ENCODE peak calls at places on chromosomes 11 and 22, in ten cellular contexts. One of them, this sample, is unnamed.

GRCh38 chr11:19679952-19680823 is 32.4 kb upstream of the NAV2 start:
- DNase-seq in left ventricle myocardium inferior: peak
- DNase-seq in lower leg skin: peak
- DNase-seq in GM20000: no peak
- DNase-seq in breast epithelium: peak
- DNase-seq in AG10803: peak
- DNase-seq in A673: peak
- DNase-seq in MCF 10A: peak
- DNase-seq in choroid plexus epithelial cell: peak
- DNase-seq in neural crest cell: no peak
- DNase-seq in this sample: no peak

GRCh38 chr22:30193031-30193794 is 53.3 kb downstream of the LIF start:
- DNase-seq in left ventricle myocardium inferior: no peak
- DNase-seq in lower leg skin: no peak
- DNase-seq in GM20000: no peak
- DNase-seq in breast epithelium: no peak
- DNase-seq in AG10803: no peak
- DNase-seq in A673: no peak
- DNase-seq in MCF 10A: no peak
- DNase-seq in choroid plexus epithelial cell: no peak
- DNase-seq in neural crest cell: no peak
- DNase-seq in this sample: no peak

GRCh38 chr22:49951986-49952896 is 8.3 kb upstream of the PIM3 start:
- DNase-seq in left ventricle myocardium inferior: no peak
- DNase-seq in lower leg skin: no peak
- DNase-seq in GM20000: no peak
- DNase-seq in breast epithelium: no peak
- DNase-seq in AG10803: peak
- DNase-seq in A673: no peak
- DNase-seq in MCF 10A: no peak
- DNase-seq in choroid plexus epithelial cell: peak
- DNase-seq in neural crest cell: no peak
- DNase-seq in this sample: no peak

GRCh38 chr11:119369035-119369925 is 12.2 kb downstream of the USP2 start:
- DNase-seq in left ventricle myocardium inferior: peak
- DNase-seq in lower leg skin: no peak
- DNase-seq in GM20000: no peak
- DNase-seq in breast epithelium: no peak
- DNase-seq in AG10803: peak
- DNase-seq in A673: no peak
- DNase-seq in MCF 10A: no peak
- DNase-seq in choroid plexus epithelial cell: no peak
- DNase-seq in neural crest cell: no peak
- DNase-seq in this sample: no peak

GRCh38 chr22:32780726-32781310 is 20.7 kb upstream of the TIMP3 start:
- DNase-seq in left ventricle myocardium inferior: no peak
- DNase-seq in lower leg skin: no peak
- DNase-seq in GM20000: no peak
- DNase-seq in breast epithelium: no peak
- DNase-seq in AG10803: no peak
- DNase-seq in A673: peak
- DNase-seq in MCF 10A: no peak
- DNase-seq in choroid plexus epithelial cell: no peak
- DNase-seq in neural crest cell: no peak
- DNase-seq in this sample: no peak

GRCh38 chr11:72676874-72677341 is 2.7 kb upstream of the PDE2A start:
- DNase-seq in left ventricle myocardium inferior: peak
- DNase-seq in lower leg skin: no peak
- DNase-seq in GM20000: peak
- DNase-seq in breast epithelium: peak
- DNase-seq in AG10803: peak
- DNase-seq in A673: peak
- DNase-seq in MCF 10A: peak
- DNase-seq in choroid plexus epithelial cell: peak
- DNase-seq in neural crest cell: peak
- DNase-seq in this sample: peak

GRCh38 chr11:18958221-18958910 is 19.2 kb upstream of the MRGPRX1 start:
- DNase-seq in left ventricle myocardium inferior: no peak
- DNase-seq in lower leg skin: no peak
- DNase-seq in GM20000: no peak
- DNase-seq in breast epithelium: no peak
- DNase-seq in AG10803: no peak
- DNase-seq in A673: no peak
- DNase-seq in MCF 10A: no peak
- DNase-seq in choroid plexus epithelial cell: no peak
- DNase-seq in neural crest cell: no peak
- DNase-seq in this sample: no peak

GRCh38 chr11:128451651-128452470 is 135.5 kb downstream of the ETS1 start:
- DNase-seq in left ventricle myocardium inferior: peak
- DNase-seq in lower leg skin: no peak
- DNase-seq in GM20000: peak
- DNase-seq in breast epithelium: peak
- DNase-seq in AG10803: peak
- DNase-seq in A673: no peak
- DNase-seq in MCF 10A: no peak
- DNase-seq in choroid plexus epithelial cell: peak
- DNase-seq in neural crest cell: peak
- DNase-seq in this sample: no peak

DNA sequence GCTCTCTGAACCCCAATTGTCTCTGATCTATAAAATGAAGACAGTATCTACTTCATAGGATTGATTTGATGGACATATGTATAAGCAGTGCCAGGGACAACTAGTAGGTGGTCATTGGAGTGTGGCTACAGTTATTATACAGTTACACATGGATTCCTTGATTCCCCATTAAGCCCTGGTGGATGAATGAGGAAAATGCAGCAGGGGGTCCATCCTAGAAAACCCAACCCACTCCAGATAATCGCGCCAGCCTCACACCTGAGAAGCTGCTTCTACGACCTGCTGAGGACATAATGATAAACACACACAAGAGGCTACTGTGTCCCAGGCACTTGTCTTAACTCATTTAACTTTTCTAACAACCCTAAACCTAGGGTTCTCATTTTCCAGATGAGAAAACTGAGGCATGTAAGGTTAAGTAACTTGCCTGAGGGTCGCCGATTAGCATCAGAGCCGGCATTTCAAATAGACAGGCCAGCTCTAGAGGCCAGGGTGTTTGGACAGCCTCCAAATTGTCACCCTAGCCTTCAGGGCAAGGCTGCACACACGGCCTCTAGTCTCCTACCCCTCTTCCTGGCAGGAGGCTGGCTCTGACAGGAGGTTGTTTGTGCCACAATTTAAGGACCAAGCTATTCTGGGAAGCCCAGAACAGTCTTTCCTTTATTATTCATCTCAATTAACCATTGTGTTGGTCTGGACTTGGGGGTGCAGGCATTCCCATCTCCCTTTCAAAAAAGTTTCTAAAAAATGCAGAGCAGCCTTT is 3.8 kb upstream of the C11orf91 start:
- DNase-seq in left ventricle myocardium inferior: no peak
- DNase-seq in lower leg skin: no peak
- DNase-seq in GM20000: no peak
- DNase-seq in breast epithelium: no peak
- DNase-seq in AG10803: no peak
- DNase-seq in A673: no peak
- DNase-seq in MCF 10A: no peak
- DNase-seq in choroid plexus epithelial cell: no peak
- DNase-seq in neural crest cell: no peak
- DNase-seq in this sample: no peak
- TF ChIP-seq CTCF in left ventricle myocardium inferior: peak
- TF ChIP-seq CTCF in lower leg skin: no peak
- TF ChIP-seq CTCF in GM20000: no peak
- TF ChIP-seq CTCF in breast epithelium: no peak
- TF ChIP-seq CTCF in AG10803: no peak
- TF ChIP-seq CTCF in A673: no peak
- TF ChIP-seq CTCF in MCF 10A: no peak
- TF ChIP-seq CTCF in choroid plexus epithelial cell: peak
- TF ChIP-seq CTCF in neural crest cell: peak
- TF ChIP-seq CTCF in this sample: no peak

GRCh38 chr11:32428665-32429293 is 6.6 kb downstream of the WT1 start:
- DNase-seq in left ventricle myocardium inferior: no peak
- DNase-seq in lower leg skin: no peak
- DNase-seq in GM20000: peak
- DNase-seq in breast epithelium: no peak
- DNase-seq in AG10803: no peak
- DNase-seq in A673: no peak
- DNase-seq in MCF 10A: no peak
- DNase-seq in choroid plexus epithelial cell: no peak
- DNase-seq in neural crest cell: no peak
- DNase-seq in this sample: no peak

GRCh38 chr11:32431657-32432056 is 3.7 kb downstream of the WT1 start:
- DNase-seq in left ventricle myocardium inferior: no peak
- DNase-seq in lower leg skin: no peak
- DNase-seq in GM20000: no peak
- DNase-seq in breast epithelium: no peak
- DNase-seq in AG10803: no peak
- DNase-seq in A673: no peak
- DNase-seq in MCF 10A: no peak
- DNase-seq in choroid plexus epithelial cell: no peak
- DNase-seq in neural crest cell: no peak
- DNase-seq in this sample: no peak

GRCh38 chr11:32432565-32433248 is 2.6 kb downstream of the WT1 start:
- DNase-seq in left ventricle myocardium inferior: no peak
- DNase-seq in lower leg skin: no peak
- DNase-seq in GM20000: peak
- DNase-seq in breast epithelium: no peak
- DNase-seq in AG10803: no peak
- DNase-seq in A673: no peak
- DNase-seq in MCF 10A: no peak
- DNase-seq in choroid plexus epithelial cell: no peak
- DNase-seq in neural crest cell: no peak
- DNase-seq in this sample: no peak

GRCh38 chr11:32429477-32429876 is 5.9 kb downstream of the WT1 start:
- DNase-seq in left ventricle myocardium inferior: no peak
- DNase-seq in lower leg skin: no peak
- DNase-seq in GM20000: peak
- DNase-seq in breast epithelium: no peak
- DNase-seq in AG10803: no peak
- DNase-seq in A673: no peak
- DNase-seq in MCF 10A: no peak
- DNase-seq in choroid plexus epithelial cell: no peak
- DNase-seq in neural crest cell: no peak
- DNase-seq in this sample: no peak

DNA sequence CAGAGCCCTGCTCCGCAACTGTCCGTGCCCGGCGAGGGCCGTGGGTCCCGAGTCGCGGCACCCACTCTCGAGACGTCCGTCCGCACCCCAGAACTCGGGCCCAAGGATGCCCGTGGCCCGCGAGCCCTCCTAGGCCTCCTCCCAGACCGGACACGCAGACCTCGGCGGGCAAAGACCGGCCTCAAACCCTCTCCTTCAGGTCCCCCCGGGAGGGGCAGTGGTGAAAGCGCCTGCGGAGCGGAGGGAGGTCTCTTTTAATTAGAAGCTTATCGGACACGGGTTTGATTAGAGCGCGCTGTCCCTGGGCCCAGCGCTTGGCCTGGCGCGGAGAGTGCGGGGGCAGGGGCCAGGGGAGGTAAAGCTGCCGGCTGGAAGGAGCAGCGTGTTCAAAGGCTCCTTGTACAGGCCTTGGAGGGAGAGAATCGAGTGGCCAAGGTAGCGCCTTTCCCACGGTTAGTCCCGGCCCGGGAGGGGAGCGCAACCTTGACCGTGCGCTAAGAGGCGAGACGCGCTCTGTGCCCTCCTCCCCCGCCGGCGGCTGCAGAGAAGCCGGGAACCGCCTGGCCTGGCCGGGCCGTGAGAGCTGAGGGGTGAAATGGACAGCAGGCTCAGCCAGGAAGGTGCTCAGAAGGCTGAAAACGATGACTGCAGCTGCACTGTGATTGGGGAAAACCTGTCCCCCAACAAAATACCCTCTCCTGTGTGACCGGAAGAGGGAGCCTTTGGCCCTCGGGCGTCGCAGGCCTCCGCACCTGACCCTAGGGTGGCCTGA is 4.6 kb downstream of the WT1 start:
- DNase-seq in left ventricle myocardium inferior: no peak
- DNase-seq in lower leg skin: no peak
- DNase-seq in GM20000: peak
- DNase-seq in breast epithelium: no peak
- DNase-seq in AG10803: no peak
- DNase-seq in A673: no peak
- DNase-seq in MCF 10A: no peak
- DNase-seq in choroid plexus epithelial cell: no peak
- DNase-seq in neural crest cell: peak
- DNase-seq in this sample: no peak
- TF ChIP-seq CTCF in left ventricle myocardium inferior: peak
- TF ChIP-seq CTCF in lower leg skin: no peak
- TF ChIP-seq CTCF in GM20000: no peak
- TF ChIP-seq CTCF in breast epithelium: no peak
- TF ChIP-seq CTCF in AG10803: peak
- TF ChIP-seq CTCF in A673: no peak
- TF ChIP-seq CTCF in MCF 10A: no peak
- TF ChIP-seq CTCF in choroid plexus epithelial cell: peak
- TF ChIP-seq CTCF in neural crest cell: peak
- TF ChIP-seq CTCF in this sample: no peak

GRCh38 chr11:35165416-35166368 is 26.7 kb downstream of the CD44 start:
- DNase-seq in left ventricle myocardium inferior: no peak
- DNase-seq in lower leg skin: peak
- DNase-seq in GM20000: peak
- DNase-seq in breast epithelium: peak
- DNase-seq in AG10803: peak
- DNase-seq in A673: no peak
- DNase-seq in MCF 10A: peak
- DNase-seq in choroid plexus epithelial cell: peak
- DNase-seq in neural crest cell: no peak
- DNase-seq in this sample: peak

GRCh38 chr11:35162795-35163194 is 23.8 kb downstream of the CD44 start:
- DNase-seq in left ventricle myocardium inferior: no peak
- DNase-seq in lower leg skin: peak
- DNase-seq in GM20000: no peak
- DNase-seq in breast epithelium: no peak
- DNase-seq in AG10803: no peak
- DNase-seq in A673: no peak
- DNase-seq in MCF 10A: no peak
- DNase-seq in choroid plexus epithelial cell: peak
- DNase-seq in neural crest cell: no peak
- DNase-seq in this sample: no peak

GRCh38 chr11:35163209-35163608 is 24.2 kb downstream of the CD44 start:
- DNase-seq in left ventricle myocardium inferior: no peak
- DNase-seq in lower leg skin: no peak
- DNase-seq in GM20000: no peak
- DNase-seq in breast epithelium: no peak
- DNase-seq in AG10803: no peak
- DNase-seq in A673: peak
- DNase-seq in MCF 10A: peak
- DNase-seq in choroid plexus epithelial cell: no peak
- DNase-seq in neural crest cell: no peak
- DNase-seq in this sample: no peak

GRCh38 chr11:35166369-35167360 is 27.7 kb downstream of the CD44 start:
- DNase-seq in left ventricle myocardium inferior: no peak
- DNase-seq in lower leg skin: peak
- DNase-seq in GM20000: no peak
- DNase-seq in breast epithelium: peak
- DNase-seq in AG10803: peak
- DNase-seq in A673: no peak
- DNase-seq in MCF 10A: peak
- DNase-seq in choroid plexus epithelial cell: peak
- DNase-seq in neural crest cell: no peak
- DNase-seq in this sample: no peak

GRCh38 chr11:35163707-35164496 is 24.9 kb downstream of the CD44 start:
- DNase-seq in left ventricle myocardium inferior: no peak
- DNase-seq in lower leg skin: no peak
- DNase-seq in GM20000: peak
- DNase-seq in breast epithelium: no peak
- DNase-seq in AG10803: no peak
- DNase-seq in A673: no peak
- DNase-seq in MCF 10A: peak
- DNase-seq in choroid plexus epithelial cell: peak
- DNase-seq in neural crest cell: no peak
- DNase-seq in this sample: no peak
- TF ChIP-seq CTCF in left ventricle myocardium inferior: peak
- TF ChIP-seq CTCF in lower leg skin: no peak
- TF ChIP-seq CTCF in GM20000: peak
- TF ChIP-seq CTCF in breast epithelium: no peak
- TF ChIP-seq CTCF in AG10803: peak
- TF ChIP-seq CTCF in A673: peak
- TF ChIP-seq CTCF in MCF 10A: no peak
- TF ChIP-seq CTCF in choroid plexus epithelial cell: peak
- TF ChIP-seq CTCF in neural crest cell: peak
- TF ChIP-seq CTCF in this sample: peak

GRCh38 chr11:118175031-118175531 is 1.4 kb downstream of the SCN2B start:
- DNase-seq in left ventricle myocardium inferior: peak
- DNase-seq in lower leg skin: no peak
- DNase-seq in GM20000: no peak
- DNase-seq in breast epithelium: peak
- DNase-seq in AG10803: peak
- DNase-seq in A673: no peak
- DNase-seq in MCF 10A: peak
- DNase-seq in choroid plexus epithelial cell: peak
- DNase-seq in neural crest cell: no peak
- DNase-seq in this sample: no peak

GRCh38 chr11:118176400-118177134 is at the start of gene SCN2B:
- DNase-seq in left ventricle myocardium inferior: no peak
- DNase-seq in lower leg skin: no peak
- DNase-seq in GM20000: no peak
- DNase-seq in breast epithelium: no peak
- DNase-seq in AG10803: no peak
- DNase-seq in A673: no peak
- DNase-seq in MCF 10A: no peak
- DNase-seq in choroid plexus epithelial cell: no peak
- DNase-seq in neural crest cell: no peak
- DNase-seq in this sample: no peak

GRCh38 chr11:118175600-118176399 is 639 bp downstream of the SCN2B start:
- DNase-seq in left ventricle myocardium inferior: no peak
- DNase-seq in lower leg skin: no peak
- DNase-seq in GM20000: no peak
- DNase-seq in breast epithelium: no peak
- DNase-seq in AG10803: no peak
- DNase-seq in A673: no peak
- DNase-seq in MCF 10A: no peak
- DNase-seq in choroid plexus epithelial cell: no peak
- DNase-seq in neural crest cell: no peak
- DNase-seq in this sample: no peak

DNA sequence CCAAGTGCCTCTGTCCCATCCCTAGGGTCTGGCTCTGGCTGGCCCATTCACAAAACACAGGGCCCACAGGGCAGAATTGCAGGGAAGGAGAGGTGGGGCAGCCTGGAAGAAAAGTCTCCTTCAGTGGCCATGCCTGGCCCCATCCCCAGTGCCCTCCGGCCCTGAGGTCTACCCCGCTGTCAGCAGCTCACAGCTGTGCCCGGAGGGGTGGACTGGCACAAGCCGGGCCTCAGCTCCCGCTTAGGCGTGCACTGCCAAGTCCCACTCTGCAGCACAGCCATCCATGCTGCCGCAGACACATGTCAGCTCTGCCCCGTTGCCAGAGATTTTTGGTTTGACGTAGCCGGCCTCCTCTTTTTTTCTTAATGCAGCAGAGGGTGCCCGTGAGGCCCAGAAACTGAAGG is 3.9 kb upstream of the SCN2B start:
- DNase-seq in left ventricle myocardium inferior: peak
- DNase-seq in lower leg skin: peak
- DNase-seq in GM20000: no peak
- DNase-seq in breast epithelium: peak
- DNase-seq in AG10803: peak
- DNase-seq in A673: peak
- DNase-seq in MCF 10A: no peak
- DNase-seq in choroid plexus epithelial cell: peak
- DNase-seq in neural crest cell: peak
- DNase-seq in this sample: no peak
- TF ChIP-seq CTCF in left ventricle myocardium inferior: peak
- TF ChIP-seq CTCF in lower leg skin: no peak
- TF ChIP-seq CTCF in GM20000: no peak
- TF ChIP-seq CTCF in breast epithelium: no peak
- TF ChIP-seq CTCF in AG10803: no peak
- TF ChIP-seq CTCF in A673: no peak
- TF ChIP-seq CTCF in MCF 10A: no peak
- TF ChIP-seq CTCF in choroid plexus epithelial cell: peak
- TF ChIP-seq CTCF in neural crest cell: no peak
- TF ChIP-seq CTCF in this sample: no peak